ENCODE peak calls at places on chromosomes 11 and 22, in five cellular contexts. L, U, Q, M and T are unnamed samples.

GRCh38 chr22:19525116-19525660 is 978 bp upstream of the CLDN5 start:
- DNase-seq in L (no peak), U (no peak), Q (no peak), M (no peak), T (no peak)

GRCh38 chr11:19938866-19939265 is 221.4 kb downstream of the DBX1 start:
- DNase-seq in L (no peak), U (no peak), Q (no peak), M (no peak), T (no peak)

GRCh38 chr11:123407124-123407995 is 22.7 kb upstream of the GRAMD1B start:
- DNase-seq in L (peak; percentile 74), U (peak; percentile 46), Q (peak; percentile 70), M (peak; percentile 29), T (peak; percentile 87)

GRCh38 chr22:27719535-27720227 is 81.9 kb downstream of the MN1 start:
- DNase-seq in L (no peak), U (no peak), Q (no peak), M (peak; percentile 72), T (peak; percentile 51)

GRCh38 chr11:125281831-125282595 is 117.5 kb downstream of the PKNOX2 start:
- DNase-seq in L (no peak), U (no peak), Q (no peak), M (no peak), T (peak; percentile 73)

GRCh38 chr11:125242141-125242780 is 77.7 kb downstream of the PKNOX2 start:
- DNase-seq in L (peak; percentile 19), U (no peak), Q (no peak), M (no peak), T (no peak)

GRCh38 chr11:34641981-34642380 is 21.1 kb downstream of the EHF start:
- DNase-seq in L (no peak), U (no peak), Q (no peak), M (no peak), T (no peak)

GRCh38 chr22:46881373-46882118 is 119.1 kb downstream of the TBC1D22A start:
- DNase-seq in L (no peak), U (no peak), Q (no peak), M (no peak), T (no peak)

GRCh38 chr22:36221799-36222751 is 17.3 kb downstream of the APOL2 start:
- DNase-seq in L (peak; percentile 62), U (no peak), Q (peak; percentile 70), M (peak; percentile 40), T (peak; percentile 65)

GRCh38 chr11:90113541-90113940 is 20.9 kb upstream of the NAALAD2 start:
- DNase-seq in L (no peak), U (no peak), Q (no peak), M (no peak), T (no peak)

GRCh38 chr22:40076702-40077645 is 82.2 kb downstream of the FAM83F start:
- DNase-seq in L (no peak), U (no peak), Q (no peak), M (no peak), T (no peak)

GRCh38 chr11:127369301-127369968 is 368.9 kb upstream of the KIRREL3 start:
- DNase-seq in L (no peak), U (no peak), Q (no peak), M (no peak), T (no peak)

GRCh38 chr11:45896392-45897068 is 10.5 kb downstream of the FREY1 start:
- DNase-seq in L (no peak), U (no peak), Q (no peak), M (no peak), T (peak; percentile 76)

GRCh38 chr11:120807414-120808150 is 216.3 kb upstream of the TBCEL start:
- DNase-seq in L (no peak), U (no peak), Q (no peak), M (no peak), T (no peak)

GRCh38 chr11:94800394-94800793 is 32.2 kb downstream of the AMOTL1 start:
- DNase-seq in L (peak; percentile 76), U (no peak), Q (no peak), M (no peak), T (no peak)

GRCh38 chr11:116723511-116723910 is 49.3 kb downstream of the BUD13 start:
- DNase-seq in L (no peak), U (no peak), Q (no peak), M (no peak), T (no peak)

GRCh38 chr22:29964777-29965176 is 81.8 kb downstream of the MTMR3 start:
- DNase-seq in L (no peak), U (no peak), Q (no peak), M (no peak), T (no peak)

DNA sequence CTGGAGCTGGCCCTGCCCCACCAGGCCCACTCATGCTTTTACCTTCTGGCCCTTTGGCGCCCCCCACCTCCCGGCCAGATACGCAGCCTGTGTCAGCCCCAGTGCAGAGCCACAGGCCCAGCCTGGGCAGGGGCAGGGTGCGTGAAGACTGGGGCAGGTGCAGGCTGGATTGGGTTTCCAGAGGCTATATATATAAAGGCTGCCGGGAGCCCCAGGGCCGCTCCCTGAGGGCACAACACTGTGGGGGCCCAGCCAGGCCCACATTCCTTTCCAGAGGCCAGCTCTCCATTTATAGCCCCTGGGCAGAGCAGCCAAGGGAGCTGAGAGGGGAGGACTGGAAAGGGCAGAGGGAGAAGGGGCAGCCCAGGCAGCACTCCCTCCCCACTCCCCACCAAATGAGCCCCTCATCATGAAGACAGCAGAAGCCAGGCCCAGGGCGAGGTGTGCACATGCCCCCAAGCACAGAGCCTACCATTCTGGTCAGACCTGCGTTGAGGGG is 5.0 kb upstream of the MYOD1 start:
- DNase-seq in L (no peak), U (no peak), Q (no peak), M (no peak), T (peak; percentile 68)
- TF ChIP-seq CTCF in L (no peak), U (no peak), Q (no peak), M (no peak), T (peak; percentile 68)

DNA sequence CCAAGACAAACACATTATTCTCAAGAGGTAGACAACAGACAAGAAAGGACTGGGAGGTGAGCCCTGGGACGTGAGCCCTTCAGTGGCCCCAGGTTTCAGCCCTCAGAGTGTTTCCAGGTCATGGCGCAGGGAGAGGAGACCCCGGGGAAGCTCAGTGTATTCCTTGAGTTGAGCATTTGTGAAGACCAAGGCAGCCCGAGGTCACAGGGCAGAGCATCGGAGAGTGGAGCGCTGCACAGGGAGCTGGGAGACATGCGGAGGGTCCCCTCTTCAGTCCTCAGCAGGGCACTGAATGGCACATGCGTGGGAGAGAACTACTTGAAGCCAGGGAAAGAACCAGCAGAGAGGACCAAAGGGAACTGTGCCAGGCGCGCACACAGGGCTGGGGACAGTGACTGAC is 11.7 kb downstream of the KRTAP5-6 start:
- DNase-seq in L (no peak), U (no peak), Q (no peak), M (no peak), T (no peak)
- H3K27ac ChIP-seq in L (no peak overlapping the region), U (no peak overlapping the region), Q (no peak overlapping the region), M (no peak overlapping the region), T (no peak overlapping the region)

GRCh38 chr11:67400942-67401494 is 640 bp downstream of the PPP1CA start:
- DNase-seq in L (no peak), U (no peak), Q (no peak), M (no peak), T (no peak)

GRCh38 chr11:67397986-67398660 is 3.5 kb downstream of the PPP1CA start:
- DNase-seq in L (no peak), U (no peak), Q (no peak), M (no peak), T (no peak)

GRCh38 chr11:67397536-67397935 is 4.1 kb downstream of the PPP1CA start:
- DNase-seq in L (no peak), U (no peak), Q (no peak), M (peak; percentile 60), T (no peak)

GRCh38 chr11:67400251-67400941 is 1.3 kb downstream of the PPP1CA start:
- DNase-seq in L (no peak), U (no peak), Q (no peak), M (no peak), T (no peak)

DNA sequence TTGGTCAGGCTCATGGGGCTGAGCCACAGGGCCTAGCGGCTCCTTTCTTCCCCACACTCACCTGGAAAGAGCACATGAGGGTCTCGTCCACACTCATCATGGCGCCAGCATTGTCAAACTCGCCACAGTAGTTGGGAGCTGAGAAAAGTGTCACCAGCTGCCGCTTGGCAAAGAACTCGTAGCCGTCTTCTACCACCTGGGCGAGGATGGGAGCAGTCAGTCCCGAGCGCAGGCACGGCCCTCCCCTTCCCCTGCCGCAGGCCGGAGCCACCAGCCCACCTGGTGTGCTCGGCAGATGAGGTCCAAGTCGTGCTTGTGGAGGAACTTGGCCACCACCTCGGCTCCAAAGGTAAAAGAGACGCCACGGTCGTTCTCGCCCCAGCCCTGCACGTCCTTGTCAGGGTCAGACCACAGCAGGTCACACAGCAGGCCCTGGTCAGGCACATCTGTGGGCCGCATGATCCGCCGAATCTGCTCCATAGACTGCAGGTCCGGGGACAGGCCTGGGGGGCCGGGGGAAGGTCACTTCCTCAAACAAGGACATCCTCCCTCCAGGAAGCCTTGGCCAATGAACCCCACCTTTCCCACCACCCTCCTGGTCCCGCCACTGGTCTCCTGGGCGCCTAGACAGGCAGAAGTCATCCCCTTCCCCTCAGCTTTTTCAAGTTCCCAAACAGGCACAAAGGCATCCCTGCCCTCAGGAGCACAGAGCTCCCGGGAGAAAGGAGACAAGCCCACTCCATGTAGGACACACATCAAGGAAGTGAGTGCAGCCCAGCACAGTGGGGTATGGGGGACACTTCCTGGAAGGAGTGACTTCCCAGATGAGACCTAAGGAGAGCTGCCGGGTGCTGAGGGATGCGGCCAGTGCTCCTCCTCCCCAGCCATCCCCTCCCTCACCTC is 2.7 kb downstream of the PPP1CA start:
- DNase-seq in L (no peak), U (no peak), Q (no peak), M (no peak), T (no peak)
- H3K36me3 ChIP-seq in L (no peaks in the 10 kb centered on the region), U (peaks cover 64% of the 10 kb centered on the region), Q (peaks cover 30% of the 10 kb centered on the region), M (peaks cover 61% of the 10 kb centered on the region), T (peaks cover 72% of the 10 kb centered on the region)

GRCh38 chr11:88494857-88495256 is 157.3 kb upstream of the CTSC start:
- DNase-seq in L (no peak), U (no peak), Q (no peak), M (peak; percentile 10), T (no peak)
- TF ChIP-seq CTCF in L (no peak), U (no peak), Q (no peak), M (peak; percentile 21), T (no peak)

DNA sequence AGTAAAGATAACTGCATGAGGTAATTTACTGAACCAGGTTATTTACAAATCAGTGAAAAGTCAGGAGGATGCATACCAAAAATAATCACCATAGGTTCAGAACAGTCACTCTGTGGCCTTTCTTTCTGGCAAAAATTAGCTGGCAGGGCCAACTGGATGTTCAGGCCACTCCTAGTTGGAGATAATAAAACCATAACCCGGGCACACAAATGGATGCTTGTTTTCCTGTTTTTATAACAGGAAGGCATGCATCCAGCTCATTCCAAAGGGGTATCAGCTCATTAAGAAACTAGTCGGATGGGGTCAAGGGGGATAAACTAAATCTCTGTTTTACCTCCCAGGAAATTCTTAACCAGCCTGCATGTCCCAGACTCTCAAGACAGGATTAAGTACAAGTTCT is 80.9 kb downstream of the FBXO7 start:
- DNase-seq in L (no peak), U (no peak), Q (no peak), M (no peak), T (no peak)
- H3K27ac ChIP-seq in L (no peak overlapping the region), U (no peak overlapping the region), Q (no peak overlapping the region), M (no peak overlapping the region), T (no peak overlapping the region)